ENCODE peak calls at places on chromosome 12, in nine cellular contexts. E is GM19239, T is hepatocyte, L is posterior cingulate gyrus, C is heart left ventricle, I is skeletal muscle cell, A is myocyte, J is NCI-H510A treated with DMSO at 0.1 percent for 48 hours, N is AML-193. M is an unnamed sample.

GRCh38 chr12:26636710-26637328 is 196.2 kb downstream of the ITPR2 start:
- DNase-seq in E (no peak), T (peak; percentile 44), L (no peak), C (no peak), I (no peak), A (peak; percentile 36), J (no peak), N (no peak), M (peak; percentile 59)

GRCh38 chr12:53328043-53328435 is 6.6 kb upstream of the AAAS start:
- DNase-seq in E (no peak), T (no peak), L (no peak), C (no peak), I (no peak), A (no peak), J (peak; percentile 37), N (no peak), M (no peak)

GRCh38 chr12:12353807-12354206 is 3.1 kb upstream of the BORCS5 start:
- DNase-seq in E (no peak), T (no peak), L (no peak), C (no peak), I (no peak), A (no peak), J (no peak), N (no peak), M (no peak)

GRCh38 chr12:113874999-113875561 is 91.0 kb downstream of the RBM19 start:
- DNase-seq in E (no peak), T (no peak), L (no peak), C (peak; percentile 30), I (peak; percentile 31), A (peak; percentile 61), J (no peak), N (no peak), M (no peak)

GRCh38 chr12:78725951-78726550 is 138.5 kb upstream of the SYT1 start:
- DNase-seq in E (no peak), T (peak; percentile 28), L (no peak), C (no peak), I (no peak), A (no peak), J (peak; percentile 58), N (no peak), M (no peak)

GRCh38 chr12:112514926-112515642 is 96.3 kb downstream of the PTPN11 start:
- DNase-seq in E (no peak), T (no peak), L (no peak), C (no peak), I (no peak), A (no peak), J (no peak), N (no peak), M (no peak)

GRCh38 chr12:95582230-95583058 is 31.2 kb upstream of the USP44 start:
- DNase-seq in E (no peak), T (peak; percentile 66), L (no peak), C (no peak), I (no peak), A (peak; percentile 65), J (peak; percentile 32), N (no peak), M (no peak)

GRCh38 chr12:1806301-1807106 is 13.9 kb upstream of the LRTM2 start:
- DNase-seq in E (no peak), T (no peak), L (no peak), C (peak; percentile 70), I (no peak), A (peak; percentile 60), J (no peak), N (no peak), M (no peak)

GRCh38 chr12:55720071-55720564 is at the start of gene RDH5:
- DNase-seq in E (no peak), T (peak; percentile 90), L (no peak), C (peak; percentile 73), I (peak; percentile 82), A (peak; percentile 99), J (no peak), N (no peak), M (no peak)

GRCh38 chr12:116609715-116610114 is 50.5 kb downstream of the MAP1LC3B2 start:
- DNase-seq in E (no peak), T (no peak), L (no peak), C (no peak), I (no peak), A (no peak), J (no peak), N (peak; percentile 20), M (no peak)

M was measured in foreskin keratinocyte.